ENCODE peak calls at places on chromosomes 4 and X, in six cellular contexts. X, O, Y, L, W and T are unnamed samples. For H3K4me1, the result is how much of the 10 kb centered on the place peaks cover.

GRCh38 chr4:89519771-89520170 is 212.2 kb upstream of the GPRIN3 start:
- DNase-seq in X (no peak), O (no peak), Y (no peak), L (no peak), W (no peak), T (no peak)

GRCh38 chrX:102651968-102652744 is 873 bp downstream of the GPRASP1 start:
- DNase-seq in X (peak), O (no peak), Y (peak), L (peak), W (no peak), T (peak)

GRCh38 chr4:54255881-54256280 is 26.8 kb downstream of the PDGFRA start:
- DNase-seq in X (peak), O (peak), Y (no peak), L (no peak), W (no peak), T (no peak)

GRCh38 chr4:89356086-89356485 is 48.5 kb upstream of the GPRIN3 start:
- DNase-seq in X (no peak), O (no peak), Y (no peak), L (no peak), W (no peak), T (no peak)

GRCh38 chr4:95516528-95517011 is 32.2 kb downstream of the UNC5C start:
- DNase-seq in X (peak), O (no peak), Y (no peak), L (no peak), W (no peak), T (no peak)

GRCh38 chr4:65943076-65943475 is 272.8 kb upstream of the EPHA5 start:
- DNase-seq in X (no peak), O (no peak), Y (no peak), L (no peak), W (no peak), T (no peak)

GRCh38 chrX:48493890-48494364 is 14.9 kb upstream of the PORCN start:
- DNase-seq in X (peak), O (no peak), Y (no peak), L (peak), W (no peak), T (no peak)

GRCh38 chr4:71184195-71184781 is 154.5 kb upstream of the SLC4A4 start:
- DNase-seq in X (peak), O (no peak), Y (peak), L (peak), W (peak), T (no peak)

GRCh38 chr4:186826866-186827541 is 103.3 kb upstream of the FAT1 start:
- DNase-seq in X (peak), O (no peak), Y (no peak), L (no peak), W (no peak), T (no peak)

GRCh38 chr4:26692014-26692726 is 108.3 kb downstream of the TBC1D19 start:
- DNase-seq in X (peak), O (no peak), Y (no peak), L (no peak), W (no peak), T (no peak)

GRCh38 chrX:15202458-15203177 is 67.3 kb downstream of the ASB9 start:
- DNase-seq in X (no peak), O (no peak), Y (no peak), L (no peak), W (no peak), T (no peak)

GRCh38 chr4:137705171-137705783 is 173.0 kb upstream of the PCDH18 start:
- DNase-seq in X (peak), O (no peak), Y (peak), L (no peak), W (no peak), T (no peak)

GRCh38 chrX:111460612-111461011 is 48.6 kb upstream of the DCX start:
- DNase-seq in X (no peak), O (no peak), Y (no peak), L (no peak), W (no peak), T (no peak)

GRCh38 chrX:11908371-11908770 is 150.3 kb downstream of the MSL3 start:
- DNase-seq in X (no peak), O (no peak), Y (no peak), L (no peak), W (no peak), T (no peak)

GRCh38 chr4:130563185-130563890 is 1467.4 kb downstream of the C4orf33 start:
- DNase-seq in X (peak), O (peak), Y (peak), L (peak), W (peak), T (peak)

GRCh38 chr4:174156239-174156826 is 127.1 kb downstream of the FBXO8 start:
- DNase-seq in X (peak), O (no peak), Y (no peak), L (no peak), W (no peak), T (no peak)

GRCh38 chrX:136130931-136131843 is 16.1 kb upstream of the FHL1 start:
- DNase-seq in X (peak), O (no peak), Y (no peak), L (no peak), W (no peak), T (no peak)

GRCh38 chrX:149940015-149940716 is 1.9 kb upstream of the EOLA2 start:
- DNase-seq in X (peak), O (peak), Y (peak), L (peak), W (peak), T (peak)
- TF ChIP-seq CTCF in X (peak), O (peak), Y (peak), L (peak), W (peak), T (no peak)

DNA sequence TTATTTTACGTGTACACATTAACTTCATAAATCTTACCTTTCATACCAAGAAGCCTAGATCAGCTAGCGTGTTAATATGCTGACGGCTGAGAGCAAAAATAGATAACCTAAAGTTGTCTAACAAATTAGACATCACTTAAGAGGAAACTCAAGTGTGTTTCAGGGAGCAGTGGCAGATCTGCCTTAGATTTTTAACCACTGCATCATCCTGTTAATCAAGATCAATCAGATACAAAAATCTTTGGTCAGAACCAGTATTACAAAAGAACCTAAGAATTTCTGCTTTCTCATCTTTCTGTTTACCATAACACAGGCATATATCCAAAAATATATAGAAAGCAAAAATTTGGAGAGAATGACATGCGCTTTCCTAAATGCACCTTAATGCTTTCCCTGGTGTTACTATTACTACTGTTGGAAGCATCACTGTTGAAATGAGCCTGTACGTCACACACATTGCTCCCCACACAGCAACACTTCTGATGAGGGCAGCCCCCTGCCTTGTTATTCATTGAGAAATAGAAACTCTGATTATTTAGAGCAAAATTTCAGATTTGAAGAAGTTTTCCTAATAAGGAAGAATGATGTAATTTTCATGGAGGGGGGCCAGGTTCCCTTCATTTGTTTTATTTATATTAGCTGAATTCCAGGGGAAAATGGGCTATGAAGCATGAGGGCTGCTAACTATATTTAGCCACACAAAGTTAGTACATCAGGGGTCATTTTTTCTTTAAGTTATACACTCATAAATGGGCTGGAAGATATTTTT is 152.3 kb downstream of the CBR4 start:
- DNase-seq in X (peak), O (no peak), Y (peak), L (no peak), W (no peak), T (no peak)
- H3K4me1 ChIP-seq in X (under half), O (under half), Y (half or more), L (under half), W (under half), T (under half)

DNA sequence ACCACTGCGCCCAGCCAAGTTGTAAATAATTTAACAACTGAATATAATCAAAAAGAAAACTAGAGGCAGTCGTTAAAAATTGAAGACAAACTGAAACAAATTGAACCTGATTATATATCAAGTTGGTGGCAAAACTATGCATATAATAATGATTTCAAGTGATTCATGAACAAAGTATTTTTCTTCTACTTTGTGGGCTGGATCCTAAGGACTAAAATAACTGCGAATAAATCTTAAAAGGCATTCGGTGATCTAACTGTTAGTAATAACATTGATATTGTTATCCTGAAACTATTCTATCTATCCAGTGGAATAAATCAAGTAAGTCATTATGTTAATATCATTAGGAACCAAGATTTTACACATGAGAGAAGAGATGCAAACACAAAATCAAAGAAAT is 21.2 kb upstream of the USP9X start:
- DNase-seq in X (peak), O (no peak), Y (no peak), L (no peak), W (no peak), T (no peak)
- H3K27ac ChIP-seq in X (no peak), O (no peak), Y (no peak), L (no peak), W (no peak), T (no peak)

GRCh38 chr4:5757091-5757490 is 46.1 kb downstream of the EVC start:
- DNase-seq in X (no peak), O (no peak), Y (no peak), L (no peak), W (no peak), T (no peak)
- TF ChIP-seq CTCF in X (no peak), O (no peak), Y (no peak), L (no peak), W (no peak), T (no peak)

DNA sequence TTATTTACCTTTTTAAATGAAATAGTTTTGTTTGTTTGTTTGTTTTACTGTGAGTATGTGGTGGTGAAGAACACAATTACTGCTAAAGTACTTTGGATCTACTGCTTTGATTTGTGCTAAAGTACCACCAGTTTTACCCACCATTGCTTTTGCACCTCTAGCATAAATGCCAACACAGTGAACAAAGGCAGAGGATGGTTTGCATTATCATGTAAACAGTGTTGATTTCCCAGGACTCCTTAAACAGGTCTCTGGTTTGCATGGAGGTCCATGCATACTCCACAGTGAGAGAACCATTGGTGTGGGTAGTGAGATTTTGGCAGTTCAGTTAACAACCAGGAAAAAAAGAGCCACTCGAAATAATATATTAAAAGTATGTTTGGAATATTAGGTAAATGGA is 11.0 kb downstream of the FAT4 start:
- DNase-seq in X (no peak), O (no peak), Y (no peak), L (no peak), W (no peak), T (no peak)
- H3K4me1 ChIP-seq in X (under half), O (under half), Y (under half), L (under half), W (under half), T (under half)

DNA sequence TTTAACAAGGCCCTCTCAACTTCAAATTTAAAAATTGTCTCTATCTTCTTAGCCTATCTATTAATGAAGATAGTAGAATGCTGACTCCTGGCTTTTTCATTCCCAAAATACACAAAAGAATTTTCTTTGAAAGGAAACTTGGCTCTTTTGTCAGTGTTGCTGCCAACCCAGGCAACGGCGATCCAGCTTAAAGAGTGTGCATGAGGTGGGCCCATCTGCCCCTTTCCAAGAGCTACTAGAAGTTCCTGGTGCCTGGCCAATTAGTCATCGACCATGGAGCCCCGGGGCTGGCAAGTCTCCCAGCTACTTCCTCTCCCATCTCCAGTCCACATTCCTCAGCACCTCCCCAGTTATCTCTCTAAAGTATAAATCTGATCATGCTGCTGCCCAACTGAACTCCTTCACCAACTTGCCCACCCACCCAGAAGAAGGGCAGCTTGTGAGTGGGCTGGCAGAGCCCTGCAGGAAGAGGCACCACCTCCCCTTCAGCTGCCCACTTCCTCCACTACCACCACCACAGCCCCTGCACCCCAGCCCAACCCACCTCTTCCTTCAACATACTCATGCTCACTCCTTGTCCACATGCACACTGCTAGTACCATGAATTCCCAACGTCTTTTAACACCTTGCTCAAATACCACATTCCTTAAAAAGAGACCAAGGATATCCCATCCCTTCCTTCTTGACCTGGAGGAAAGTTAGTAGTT is 158.2 kb upstream of the MAP3K15 start:
- DNase-seq in X (peak), O (peak), Y (peak), L (peak), W (peak), T (peak)
- H3K27ac ChIP-seq in X (peak), O (no peak), Y (no peak), L (no peak), W (no peak), T (no peak)

DNA sequence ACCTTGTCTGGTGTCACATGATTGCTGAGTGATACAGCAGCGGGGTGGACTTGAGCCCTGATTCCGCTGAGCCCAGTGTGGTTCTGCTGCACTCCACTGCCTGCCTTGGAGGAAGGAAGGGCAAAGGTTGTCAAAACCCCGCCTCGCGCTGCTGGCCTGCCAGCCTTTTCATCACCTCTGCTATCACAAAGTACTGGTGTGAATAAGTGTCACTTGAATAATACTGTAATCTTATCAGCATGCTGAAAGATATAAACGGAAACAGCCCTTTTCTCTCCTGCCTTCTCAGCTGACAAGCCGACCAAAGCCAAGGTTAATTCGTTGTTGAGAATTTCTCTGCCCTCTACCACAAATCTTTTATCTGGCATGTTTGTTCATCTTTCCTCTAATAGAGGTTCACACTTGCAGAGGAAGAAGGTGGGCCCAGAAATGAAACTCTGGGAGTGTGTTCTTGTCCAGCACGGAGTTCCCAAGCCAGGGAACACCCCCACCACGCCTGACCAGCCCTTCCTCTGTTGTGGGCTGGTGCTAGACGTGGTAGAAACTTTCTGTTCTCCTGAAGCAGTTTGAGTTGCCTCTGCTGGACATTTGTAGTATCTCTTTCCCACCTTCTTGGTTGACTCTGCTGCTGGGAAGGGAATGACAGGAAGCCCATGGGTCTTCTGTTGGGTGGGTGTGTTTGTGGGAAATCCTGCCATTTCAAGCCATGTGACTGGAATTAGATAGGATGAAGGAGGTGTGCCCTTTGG is 21.5 kb downstream of the FHDC1 start:
- DNase-seq in X (no peak), O (no peak), Y (no peak), L (peak), W (peak), T (peak)
- TF ChIP-seq CTCF in X (no peak), O (no peak), Y (no peak), L (peak), W (no peak), T (no peak)